ENCODE peak calls at places on chromosome 3, in seven cellular contexts. O, F, E, I, W, M and J are unnamed samples.

GRCh38 chr3:107641572-107642307 is 119.0 kb downstream of the BBX start:
- DNase-seq in O (peak; percentile 82), F (no peak), E (no peak), I (no peak), W (no peak), M (no peak), J (no peak)

GRCh38 chr3:73480187-73480672 is 144.5 kb downstream of the PDZRN3 start:
- DNase-seq in O (peak; percentile 8), F (no peak), E (no peak), I (no peak), W (no peak), M (no peak), J (no peak)

GRCh38 chr3:172592898-172593669 is 69.9 kb upstream of the TNFSF10 start:
- DNase-seq in O (no peak), F (no peak), E (no peak), I (no peak), W (no peak), M (no peak), J (no peak)

GRCh38 chr3:119912220-119912619 is 130.3 kb downstream of the NR1I2 start:
- DNase-seq in O (peak; percentile 5), F (no peak), E (no peak), I (no peak), W (no peak), M (no peak), J (no peak)

GRCh38 chr3:37494206-37494605 is 319.8 kb upstream of the LRRFIP2 start:
- DNase-seq in O (no peak), F (no peak), E (no peak), I (no peak), W (no peak), M (no peak), J (no peak)

GRCh38 chr3:50317303-50317702 is 5.2 kb downstream of the HYAL2 start:
- DNase-seq in O (peak; percentile 29), F (no peak), E (no peak), I (no peak), W (no peak), M (no peak), J (no peak)

GRCh38 chr3:34387831-34388564 is 589.6 kb downstream of the PDCD6IP start:
- DNase-seq in O (peak; percentile 10), F (no peak), E (no peak), I (no peak), W (no peak), M (no peak), J (no peak)

GRCh38 chr3:177968891-177969290 is 567.3 kb upstream of the KCNMB2 start:
- DNase-seq in O (no peak), F (no peak), E (no peak), I (no peak), W (no peak), M (no peak), J (no peak)

GRCh38 chr3:32973982-32974381 is 22.5 kb downstream of the CCR4 start:
- DNase-seq in O (no peak), F (no peak), E (no peak), I (no peak), W (no peak), M (no peak), J (no peak)

GRCh38 chr3:42685363-42685881 is at the start of gene KLHL40:
- DNase-seq in O (no peak), F (no peak), E (peak; percentile 63), I (no peak), W (no peak), M (no peak), J (no peak)

GRCh38 chr3:194328080-194328571 is 23.0 kb downstream of the CPN2 start:
- DNase-seq in O (peak; percentile 68), F (no peak), E (no peak), I (peak; percentile 60), W (no peak), M (no peak), J (no peak)

GRCh38 chr3:72273615-72274014 is 488.7 kb upstream of the PROK2 start:
- DNase-seq in O (no peak), F (no peak), E (no peak), I (no peak), W (no peak), M (no peak), J (no peak)

GRCh38 chr3:69987833-69988232 is 11.7 kb upstream of the SAMMSON start:
- DNase-seq in O (no peak), F (no peak), E (no peak), I (no peak), W (no peak), M (no peak), J (no peak)

GRCh38 chr3:78035020-78035660 is 995.2 kb downstream of the ROBO2 start:
- DNase-seq in O (no peak), F (no peak), E (no peak), I (no peak), W (no peak), M (no peak), J (no peak)

GRCh38 chr3:193815246-193816027 is 222.4 kb downstream of the OPA1 start:
- DNase-seq in O (no peak), F (no peak), E (no peak), I (no peak), W (no peak), M (no peak), J (no peak)

GRCh38 chr3:48405971-48406370 is 23.9 kb downstream of the PLXNB1 start:
- DNase-seq in O (no peak), F (no peak), E (peak; percentile 34), I (no peak), W (no peak), M (no peak), J (no peak)

GRCh38 chr3:4846529-4846928 is 132.7 kb upstream of the BHLHE40 start:
- DNase-seq in O (no peak), F (no peak), E (no peak), I (no peak), W (no peak), M (peak; percentile 21), J (no peak)

GRCh38 chr3:177703788-177704187 is 506.5 kb upstream of the TBL1XR1 start:
- DNase-seq in O (peak; percentile 12), F (no peak), E (no peak), I (no peak), W (no peak), M (no peak), J (no peak)

GRCh38 chr3:23959147-23959900 is 14.2 kb downstream of the NR1D2 start:
- DNase-seq in O (peak; percentile 88), F (no peak), E (no peak), I (no peak), W (no peak), M (no peak), J (no peak)